ENCODE peak calls at places on chromosomes 11 and 22, in six cellular contexts. Z is stomach, E is suprapubic skin, I is K562, S is transverse colon, C is spleen. N is an unnamed sample.

GRCh38 chr11:19460718-19461405 is 220.1 kb upstream of the E2F8 start:
- DNase-seq in Z (no peak), E (no peak), I (no peak), S (peak), C (no peak), N (no peak)

GRCh38 chr11:1055990-1056771 is 18.5 kb upstream of the MUC2 start:
- DNase-seq in Z (no peak), E (no peak), I (no peak), S (no peak), C (peak), N (no peak)

GRCh38 chr11:122046846-122047245 is 69.2 kb downstream of the BLID start:
- DNase-seq in Z (no peak), E (no peak), I (no peak), S (no peak), C (no peak), N (no peak)

GRCh38 chr11:1228183-1228821 is 5.4 kb downstream of the MUC5B start:
- DNase-seq in Z (no peak), E (peak), I (no peak), S (peak), C (peak), N (no peak)

GRCh38 chr22:21989049-21989448 is 6.5 kb upstream of the TOP3B start:
- DNase-seq in Z (no peak), E (no peak), I (no peak), S (no peak), C (no peak), N (no peak)

GRCh38 chr11:12674571-12674935 is 332 bp downstream of the TEAD1 start:
- DNase-seq in Z (peak), E (no peak), I (peak), S (peak), C (no peak), N (peak)

GRCh38 chr11:2346014-2346413 is 31.1 kb upstream of the CD81 start:
- DNase-seq in Z (no peak), E (no peak), I (no peak), S (no peak), C (no peak), N (no peak)

GRCh38 chr22:39388261-39389011 is 11.1 kb upstream of the TAB1 start:
- DNase-seq in Z (peak), E (peak), I (peak), S (peak), C (peak), N (peak)

GRCh38 chr11:131190446-131190845 is 180.0 kb upstream of the NTM start:
- DNase-seq in Z (no peak), E (no peak), I (no peak), S (no peak), C (no peak), N (no peak)

GRCh38 chr11:131185915-131186314 is 184.5 kb upstream of the NTM start:
- DNase-seq in Z (no peak), E (no peak), I (no peak), S (no peak), C (no peak), N (no peak)

GRCh38 chr11:131192628-131193027 is 177.8 kb upstream of the NTM start:
- DNase-seq in Z (no peak), E (no peak), I (no peak), S (no peak), C (no peak), N (no peak)

GRCh38 chr11:131186629-131187075 is 183.8 kb upstream of the NTM start:
- DNase-seq in Z (no peak), E (no peak), I (no peak), S (no peak), C (no peak), N (peak)
- TF ChIP-seq POLR2AphosphoS5 in Z (no peak), E (no peak), I (no peak), S (no peak), C (no peak), N (peak)

DNA sequence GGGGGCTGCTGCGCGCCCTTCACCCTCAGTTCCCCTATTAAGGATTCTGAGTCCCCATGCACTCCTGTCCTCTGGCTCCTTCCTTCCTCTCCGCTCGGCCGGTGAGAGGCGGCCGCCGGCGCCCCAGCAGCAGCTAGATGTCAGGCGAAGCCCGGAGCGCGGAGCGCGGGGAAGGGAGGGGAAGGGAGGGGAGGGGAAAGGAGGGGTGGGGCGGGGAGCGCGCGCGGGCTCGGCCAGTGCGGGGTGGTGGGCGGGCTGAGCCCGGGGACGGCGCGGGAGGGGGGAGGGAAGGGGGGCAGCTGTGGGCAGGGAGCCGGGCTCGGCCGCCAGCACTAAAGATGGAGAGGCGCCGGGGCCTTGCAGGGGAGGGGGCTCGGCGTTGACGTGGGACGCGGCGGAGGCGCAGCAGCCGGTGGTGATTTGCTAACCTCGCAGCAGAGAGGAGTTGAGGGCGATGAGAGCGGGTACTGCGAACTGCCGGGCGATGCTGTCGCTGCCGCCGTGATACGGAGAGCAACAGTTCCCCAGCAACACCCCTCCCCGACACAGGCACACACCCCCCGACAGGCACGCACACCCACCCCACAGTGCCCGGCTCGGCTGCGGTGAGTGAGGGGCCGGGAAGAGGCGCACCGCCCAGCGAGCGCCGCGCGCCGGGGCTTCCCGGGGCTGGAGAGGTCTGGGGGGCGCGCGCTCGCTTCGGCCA is at the start of gene ZBTB16:
- DNase-seq in Z (peak), E (peak), I (peak), S (peak), C (peak), N (no peak)
- TF ChIP-seq POLR2A in Z (peak), E (peak), I (no peak), S (peak), C (peak), N (no peak)

GRCh38 chr22:33922268-33922667 is 2.0 kb upstream of the LARGE1 start:
- DNase-seq in Z (peak), E (peak), I (no peak), S (peak), C (peak), N (no peak)

GRCh38 chr22:33923033-33923432 is 2.8 kb upstream of the LARGE1 start:
- DNase-seq in Z (no peak), E (no peak), I (no peak), S (no peak), C (no peak), N (no peak)

GRCh38 chr22:33919591-33920501 is at the start of gene LARGE1:
- DNase-seq in Z (peak), E (peak), I (no peak), S (peak), C (peak), N (peak)

GRCh38 chr22:33920927-33921575 is 775 bp upstream of the LARGE1 start:
- DNase-seq in Z (peak), E (peak), I (peak), S (peak), C (peak), N (peak)

GRCh38 chr22:33921576-33922181 is 1.4 kb upstream of the LARGE1 start:
- DNase-seq in Z (peak), E (peak), I (no peak), S (peak), C (peak), N (peak)
- TF ChIP-seq POLR2AphosphoS5 in Z (no peak), E (no peak), I (no peak), S (no peak), C (peak), N (no peak)

DNA sequence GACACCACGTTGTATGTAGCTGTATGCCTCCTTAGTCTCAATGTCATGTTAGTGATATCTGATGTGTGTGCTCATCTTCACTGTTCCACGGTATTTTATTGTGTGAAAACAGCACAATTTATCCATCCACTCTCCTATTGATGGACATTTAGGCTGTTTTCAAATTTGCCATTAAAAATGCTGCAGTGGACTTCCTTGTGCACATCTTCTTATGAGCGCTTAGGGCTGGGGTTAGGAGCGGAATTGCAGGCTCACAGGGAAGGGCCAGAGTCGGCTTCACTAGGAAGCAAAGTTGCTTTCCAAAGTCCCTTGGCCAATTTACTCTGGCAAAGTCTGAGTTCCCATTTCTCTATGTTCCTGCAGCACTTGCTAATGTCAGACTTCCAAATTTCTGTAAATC is 75.3 kb downstream of the MYEOV start:
- DNase-seq in Z (no peak), E (no peak), I (no peak), S (no peak), C (no peak), N (no peak)
- TF ChIP-seq POLR2A in Z (no peak), E (no peak), I (no peak), S (no peak), C (no peak), N (no peak)

GRCh38 chr22:37803195-37803635 is 4.5 kb upstream of the GCAT start:
- DNase-seq in Z (no peak), E (no peak), I (peak), S (no peak), C (no peak), N (no peak)

GRCh38 chr22:37803636-37804371 is 3.9 kb upstream of the GCAT start:
- DNase-seq in Z (no peak), E (no peak), I (no peak), S (no peak), C (no peak), N (no peak)

GRCh38 chr22:37804502-37804885 is 3.2 kb upstream of the GCAT start:
- DNase-seq in Z (no peak), E (no peak), I (no peak), S (no peak), C (no peak), N (no peak)

GRCh38 chr22:37801946-37802309 is 5.8 kb upstream of the GCAT start:
- DNase-seq in Z (no peak), E (no peak), I (peak), S (no peak), C (no peak), N (no peak)

GRCh38 chr22:37802310-37803194 is 5.2 kb upstream of the GCAT start:
- DNase-seq in Z (peak), E (no peak), I (peak), S (peak), C (no peak), N (no peak)
- TF ChIP-seq POLR2AphosphoS5 in Z (no peak), E (no peak), I (no peak), S (peak), C (peak), N (no peak)

GRCh38 chr11:5596611-5597201 is at the start of gene TRIM6:
- DNase-seq in Z (peak), E (peak), I (peak), S (peak), C (peak), N (peak)
- TF ChIP-seq POLR2A in Z (no peak), E (no peak), I (no peak), S (no peak), C (no peak), N (no peak)

GRCh38 chr22:37898441-37899181 is 7.5 kb upstream of the MICALL1 start:
- DNase-seq in Z (peak), E (no peak), I (no peak), S (no peak), C (no peak), N (no peak)
- TF ChIP-seq POLR2AphosphoS5 in Z (no peak), E (no peak), I (no peak), S (no peak), C (no peak), N (no peak)

N was measured in GM12891.